ENCODE peak calls at places on chromosomes 4 and X, in four cellular contexts. K is uterus, T is thyroid gland, N is left lung. Z is an unnamed sample.
A peak's percentile ranks its signal among the peaks of the same experiment; 100 is the strongest.

GRCh38 chr4:53497446-53498069 is 93.7 kb downstream of the LNX1 start:
- DNase-seq in K (peak; percentile 47), T (peak; percentile 76), N (no peak), Z (peak; percentile 82)

GRCh38 chr4:122632396-122633143 is 11.7 kb upstream of the IL21 start:
- DNase-seq in K (no peak), T (no peak), N (no peak), Z (no peak)

GRCh38 chr4:81490761-81491160 is 19.1 kb upstream of the RASGEF1B start:
- DNase-seq in K (no peak), T (no peak), N (no peak), Z (no peak)

GRCh38 chrX:101918746-101919145 is 13.1 kb downstream of the ZMAT1 start:
- DNase-seq in K (no peak), T (no peak), N (no peak), Z (no peak)

GRCh38 chr4:113502476-113502875 is 259.1 kb downstream of the CAMK2D start:
- DNase-seq in K (no peak), T (no peak), N (no peak), Z (no peak)

GRCh38 chr4:74537459-74537858 is 92.5 kb downstream of the AREG start:
- DNase-seq in K (no peak), T (no peak), N (no peak), Z (no peak)

GRCh38 chr4:7867701-7868429 is 71.8 kb downstream of the AFAP1 start:
- DNase-seq in K (no peak), T (no peak), N (no peak), Z (no peak)

GRCh38 chr4:173490817-173491518 is 39.1 kb downstream of the HAND2 start:
- DNase-seq in K (no peak), T (no peak), N (no peak), Z (no peak)

GRCh38 chrX:39854772-39855747 is 242.7 kb downstream of the BCOR start:
- DNase-seq in K (no peak), T (no peak), N (no peak), Z (no peak)
- TF ChIP-seq CTCF in K (no peak), T (no peak), N (no peak), Z (no peak)

DNA sequence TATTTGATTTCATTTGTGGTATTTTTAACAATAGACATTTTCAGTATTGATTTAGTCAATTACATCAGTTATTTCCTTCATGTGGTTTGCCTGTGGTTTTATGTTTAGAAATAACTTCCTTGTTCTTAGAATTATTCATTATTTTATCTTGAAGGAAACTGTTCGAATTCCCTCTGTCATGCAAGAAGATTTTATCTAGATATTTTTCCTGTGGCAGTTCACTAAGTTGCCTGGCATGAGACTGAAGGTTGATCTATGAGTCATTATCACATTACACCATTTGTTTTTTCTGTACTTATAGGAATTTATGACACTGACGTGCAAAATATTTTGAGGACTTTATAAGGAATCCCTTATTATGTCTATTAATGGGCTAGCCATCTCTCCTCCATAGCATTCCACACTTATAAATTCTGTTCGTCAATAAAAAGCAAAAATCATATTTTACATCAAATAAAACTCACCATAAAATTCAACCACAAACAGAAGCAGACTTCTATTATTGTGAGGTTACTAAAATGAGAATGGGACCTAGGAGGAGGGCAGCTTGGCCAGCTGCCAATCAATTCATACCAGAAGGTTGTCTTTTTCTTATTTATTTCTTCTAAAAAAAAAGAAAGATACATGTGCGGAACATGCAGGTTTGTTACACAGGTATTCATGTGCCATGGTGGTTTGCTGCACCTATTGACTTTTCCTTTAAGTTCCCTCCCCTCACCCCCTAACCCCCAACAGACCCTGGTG is 179.0 kb downstream of the KCNIP4 start:
- DNase-seq in K (no peak), T (no peak), N (no peak), Z (no peak)
- H3K27ac ChIP-seq in K (no peak overlapping the region), T (no peak overlapping the region), N (no peak overlapping the region), Z (no peak overlapping the region)

GRCh38 chrX:136781180-136781797 is 557 bp upstream of the ARHGEF6 start:
- DNase-seq in K (no peak), T (no peak), N (no peak), Z (no peak)
- H3K4me3 ChIP-seq in K (peak overlapping the region; percentile 32), T (no peak overlapping the region), N (no peak overlapping the region), Z (peak overlapping the region; percentile 12)

GRCh38 chr4:180828455-180829018 is 1414.7 kb upstream of the TENM3 start:
- DNase-seq in K (no peak), T (no peak), N (no peak), Z (peak; percentile 65)

GRCh38 chr4:180827193-180827592 is 1416.0 kb upstream of the TENM3 start:
- DNase-seq in K (no peak), T (no peak), N (no peak), Z (peak; percentile 47)

GRCh38 chr4:180827610-180828009 is 1415.6 kb upstream of the TENM3 start:
- DNase-seq in K (no peak), T (no peak), N (no peak), Z (no peak)

DNA sequence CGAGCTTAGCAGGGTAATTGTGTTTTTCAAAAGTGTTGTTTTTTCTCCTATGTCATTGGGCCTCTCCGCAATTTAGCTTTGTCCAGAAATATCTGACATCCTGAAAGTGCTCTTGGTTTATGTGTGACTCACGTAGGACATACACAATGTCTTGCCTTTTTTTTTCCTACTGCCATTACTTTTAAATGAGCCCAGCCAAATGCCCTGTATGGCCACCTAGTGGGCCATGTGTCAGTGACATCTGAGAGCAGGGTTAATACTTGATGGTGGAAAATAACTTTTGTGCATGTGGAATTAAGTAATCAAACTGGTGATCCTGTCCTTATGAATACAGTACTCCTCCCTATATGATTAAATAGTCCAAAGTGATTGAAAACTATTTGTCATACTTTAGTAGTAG is 1411.1 kb upstream of the TENM3 start:
- DNase-seq in K (no peak), T (no peak), N (no peak), Z (no peak)
- TF ChIP-seq CTCF in K (no peak), T (no peak), N (no peak), Z (no peak)

GRCh38 chrX:120468071-120468470 is 1.0 kb downstream of the LAMP2 start:
- DNase-seq in K (no peak), T (no peak), N (no peak), Z (no peak)
- H3K27ac ChIP-seq in K (peak overlapping the region; percentile 92), T (no peak overlapping the region), N (peak overlapping the region; percentile 93), Z (peak overlapping the region; percentile 96)

GRCh38 chr4:13535708-13536361 is 8.5 kb downstream of the NKX3-2 start:
- DNase-seq in K (no peak), T (no peak), N (no peak), Z (no peak)
- H3K4me3 ChIP-seq in K (no peak overlapping the region), T (no peak overlapping the region), N (no peak overlapping the region), Z (no peak overlapping the region)

DNA sequence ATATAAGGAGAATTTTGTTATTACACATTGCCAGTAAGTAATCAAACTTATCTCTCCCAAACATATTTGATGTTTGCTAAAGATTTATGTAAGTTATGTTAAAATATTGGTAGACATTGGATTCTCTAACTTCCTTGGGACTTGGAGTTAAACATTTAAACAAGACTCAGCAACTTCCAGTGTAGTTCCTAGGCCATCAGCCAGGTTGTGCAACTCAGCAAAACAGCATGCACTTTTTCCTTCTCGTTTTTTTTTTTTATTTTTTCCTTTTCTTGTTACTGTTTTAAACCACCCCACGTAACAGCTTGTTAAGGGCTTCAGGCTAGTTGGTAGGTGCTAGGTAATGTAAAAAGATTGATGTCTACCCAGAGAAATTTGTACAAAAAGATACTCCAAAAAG is 510.4 kb downstream of the ANKRD50 start:
- DNase-seq in K (peak; percentile 46), T (no peak), N (no peak), Z (peak; percentile 57)
- TF ChIP-seq CTCF in K (no peak), T (peak; percentile 16), N (no peak), Z (no peak)

DNA sequence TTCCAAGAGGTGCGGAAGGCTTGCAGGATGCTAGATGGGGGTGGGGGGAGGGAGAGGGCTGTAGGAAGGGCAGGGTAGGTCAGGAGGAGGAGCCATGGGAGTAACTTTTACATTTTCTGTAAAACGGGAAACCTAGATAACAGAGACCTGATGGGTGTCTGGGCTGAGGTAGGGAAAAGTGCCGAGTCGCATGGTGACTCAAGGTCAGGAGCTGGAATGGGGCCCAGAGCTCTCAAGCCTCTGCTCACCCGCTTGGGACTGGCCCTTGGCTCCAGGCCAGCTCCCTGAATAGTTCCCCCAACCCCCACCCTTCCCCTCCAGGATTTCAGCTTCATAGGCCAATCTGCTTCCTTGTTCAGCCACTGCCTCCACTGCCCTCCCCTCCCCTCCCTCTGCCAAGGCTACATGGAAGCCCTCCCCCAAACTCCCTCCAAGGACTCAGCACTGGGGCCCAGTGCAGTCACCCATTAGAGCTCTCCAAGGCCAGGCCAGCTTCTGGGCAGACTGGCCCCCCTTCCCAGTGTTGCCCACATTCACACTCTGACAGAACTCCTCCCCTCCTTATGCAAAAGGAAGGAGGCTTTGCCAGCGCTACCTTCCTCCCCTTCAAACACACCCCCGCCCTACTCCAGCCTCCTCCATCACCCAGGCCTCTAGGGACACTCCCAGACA is 43.6 kb downstream of the TSC22D3 start:
- DNase-seq in K (peak; percentile 94), T (peak; percentile 94), N (peak; percentile 84), Z (peak; percentile 88)
- H3K27ac ChIP-seq in K (peak overlapping the region; percentile 87), T (peak overlapping the region; percentile 83), N (peak overlapping the region; percentile 39), Z (no peak overlapping the region)

GRCh38 chr4:118975487-118976192 is 87.0 kb downstream of the SYNPO2 start:
- DNase-seq in K (no peak), T (no peak), N (no peak), Z (no peak)
- H3K4me3 ChIP-seq in K (no peak overlapping the region), T (no peak overlapping the region), N (no peak overlapping the region), Z (no peak overlapping the region)